ENCODE peak calls at places on chromosomes 16 and 17, in nine cellular contexts. One of them, this sample, is unnamed.

GRCh38 chr17:81401727-81402529 is 6.7 kb downstream of the BAHCC1 start:
- DNase-seq in adrenal gland: no peak
- DNase-seq in suprapubic skin: no peak
- DNase-seq in heart left ventricle: no peak
- DNase-seq in prostate gland: no peak
- DNase-seq in breast epithelium: no peak
- DNase-seq in tibial nerve: no peak
- DNase-seq in A549: peak
- DNase-seq in spleen: no peak
- DNase-seq in this sample: no peak

GRCh38 chr17:69335018-69335417 is 8.1 kb upstream of the ABCA5 start:
- DNase-seq in adrenal gland: no peak
- DNase-seq in suprapubic skin: no peak
- DNase-seq in heart left ventricle: no peak
- DNase-seq in prostate gland: no peak
- DNase-seq in breast epithelium: no peak
- DNase-seq in tibial nerve: no peak
- DNase-seq in A549: peak
- DNase-seq in spleen: no peak
- DNase-seq in this sample: no peak

GRCh38 chr17:35778641-35779196 is 16.7 kb downstream of the MMP28 start:
- DNase-seq in adrenal gland: no peak
- DNase-seq in suprapubic skin: no peak
- DNase-seq in heart left ventricle: no peak
- DNase-seq in prostate gland: no peak
- DNase-seq in breast epithelium: no peak
- DNase-seq in tibial nerve: no peak
- DNase-seq in A549: no peak
- DNase-seq in spleen: no peak
- DNase-seq in this sample: no peak

GRCh38 chr16:54156349-54156748 is 130.2 kb downstream of the IRX3 start:
- DNase-seq in adrenal gland: no peak
- DNase-seq in suprapubic skin: no peak
- DNase-seq in heart left ventricle: no peak
- DNase-seq in prostate gland: no peak
- DNase-seq in breast epithelium: no peak
- DNase-seq in tibial nerve: no peak
- DNase-seq in A549: no peak
- DNase-seq in spleen: no peak
- DNase-seq in this sample: no peak

GRCh38 chr17:82931696-82932060 is 91.9 kb upstream of the ZNF750 start:
- DNase-seq in adrenal gland: no peak
- DNase-seq in suprapubic skin: no peak
- DNase-seq in heart left ventricle: peak
- DNase-seq in prostate gland: no peak
- DNase-seq in breast epithelium: peak
- DNase-seq in tibial nerve: peak
- DNase-seq in A549: no peak
- DNase-seq in spleen: no peak
- DNase-seq in this sample: no peak

GRCh38 chr16:89691986-89692569 is 5.6 kb downstream of the CDK10 start:
- DNase-seq in adrenal gland: no peak
- DNase-seq in suprapubic skin: no peak
- DNase-seq in heart left ventricle: no peak
- DNase-seq in prostate gland: no peak
- DNase-seq in breast epithelium: no peak
- DNase-seq in tibial nerve: no peak
- DNase-seq in A549: no peak
- DNase-seq in spleen: peak
- DNase-seq in this sample: no peak

GRCh38 chr16:27322858-27323780 is 9.3 kb downstream of the IL4R start:
- DNase-seq in adrenal gland: no peak
- DNase-seq in suprapubic skin: no peak
- DNase-seq in heart left ventricle: no peak
- DNase-seq in prostate gland: no peak
- DNase-seq in breast epithelium: peak
- DNase-seq in tibial nerve: no peak
- DNase-seq in A549: no peak
- DNase-seq in spleen: peak
- DNase-seq in this sample: no peak

GRCh38 chr17:75626496-75627038 is 6.7 kb upstream of the SMIM5 start:
- DNase-seq in adrenal gland: no peak
- DNase-seq in suprapubic skin: no peak
- DNase-seq in heart left ventricle: no peak
- DNase-seq in prostate gland: no peak
- DNase-seq in breast epithelium: no peak
- DNase-seq in tibial nerve: no peak
- DNase-seq in A549: no peak
- DNase-seq in spleen: no peak
- DNase-seq in this sample: no peak

GRCh38 chr16:1324286-1324826 is 9.1 kb upstream of the BAIAP3 start:
- DNase-seq in adrenal gland: no peak
- DNase-seq in suprapubic skin: no peak
- DNase-seq in heart left ventricle: no peak
- DNase-seq in prostate gland: no peak
- DNase-seq in breast epithelium: no peak
- DNase-seq in tibial nerve: no peak
- DNase-seq in A549: no peak
- DNase-seq in spleen: no peak
- DNase-seq in this sample: no peak

GRCh38 chr16:1326946-1327618 is 6.4 kb upstream of the BAIAP3 start:
- DNase-seq in adrenal gland: no peak
- DNase-seq in suprapubic skin: no peak
- DNase-seq in heart left ventricle: no peak
- DNase-seq in prostate gland: no peak
- DNase-seq in breast epithelium: no peak
- DNase-seq in tibial nerve: no peak
- DNase-seq in A549: no peak
- DNase-seq in spleen: no peak
- DNase-seq in this sample: no peak

GRCh38 chr16:1326380-1326779 is 7.1 kb upstream of the BAIAP3 start:
- DNase-seq in adrenal gland: no peak
- DNase-seq in suprapubic skin: no peak
- DNase-seq in heart left ventricle: no peak
- DNase-seq in prostate gland: no peak
- DNase-seq in breast epithelium: no peak
- DNase-seq in tibial nerve: no peak
- DNase-seq in A549: no peak
- DNase-seq in spleen: no peak
- DNase-seq in this sample: no peak

GRCh38 chr16:1325261-1325660 is 8.2 kb upstream of the BAIAP3 start:
- DNase-seq in adrenal gland: no peak
- DNase-seq in suprapubic skin: no peak
- DNase-seq in heart left ventricle: no peak
- DNase-seq in prostate gland: no peak
- DNase-seq in breast epithelium: no peak
- DNase-seq in tibial nerve: no peak
- DNase-seq in A549: no peak
- DNase-seq in spleen: no peak
- DNase-seq in this sample: no peak

GRCh38 chr16:1325673-1326371 is 7.6 kb upstream of the BAIAP3 start:
- DNase-seq in adrenal gland: no peak
- DNase-seq in suprapubic skin: no peak
- DNase-seq in heart left ventricle: no peak
- DNase-seq in prostate gland: no peak
- DNase-seq in breast epithelium: no peak
- DNase-seq in tibial nerve: no peak
- DNase-seq in A549: no peak
- DNase-seq in spleen: no peak
- DNase-seq in this sample: no peak
- TF ChIP-seq POLR2A in adrenal gland: no peak
- TF ChIP-seq POLR2A in suprapubic skin: no peak
- TF ChIP-seq POLR2A in heart left ventricle: no peak
- TF ChIP-seq POLR2A in prostate gland: no peak
- TF ChIP-seq POLR2A in breast epithelium: no peak
- TF ChIP-seq POLR2A in tibial nerve: no peak
- TF ChIP-seq POLR2A in A549: no peak
- TF ChIP-seq POLR2A in spleen: no peak
- TF ChIP-seq POLR2A in this sample: no peak

DNA sequence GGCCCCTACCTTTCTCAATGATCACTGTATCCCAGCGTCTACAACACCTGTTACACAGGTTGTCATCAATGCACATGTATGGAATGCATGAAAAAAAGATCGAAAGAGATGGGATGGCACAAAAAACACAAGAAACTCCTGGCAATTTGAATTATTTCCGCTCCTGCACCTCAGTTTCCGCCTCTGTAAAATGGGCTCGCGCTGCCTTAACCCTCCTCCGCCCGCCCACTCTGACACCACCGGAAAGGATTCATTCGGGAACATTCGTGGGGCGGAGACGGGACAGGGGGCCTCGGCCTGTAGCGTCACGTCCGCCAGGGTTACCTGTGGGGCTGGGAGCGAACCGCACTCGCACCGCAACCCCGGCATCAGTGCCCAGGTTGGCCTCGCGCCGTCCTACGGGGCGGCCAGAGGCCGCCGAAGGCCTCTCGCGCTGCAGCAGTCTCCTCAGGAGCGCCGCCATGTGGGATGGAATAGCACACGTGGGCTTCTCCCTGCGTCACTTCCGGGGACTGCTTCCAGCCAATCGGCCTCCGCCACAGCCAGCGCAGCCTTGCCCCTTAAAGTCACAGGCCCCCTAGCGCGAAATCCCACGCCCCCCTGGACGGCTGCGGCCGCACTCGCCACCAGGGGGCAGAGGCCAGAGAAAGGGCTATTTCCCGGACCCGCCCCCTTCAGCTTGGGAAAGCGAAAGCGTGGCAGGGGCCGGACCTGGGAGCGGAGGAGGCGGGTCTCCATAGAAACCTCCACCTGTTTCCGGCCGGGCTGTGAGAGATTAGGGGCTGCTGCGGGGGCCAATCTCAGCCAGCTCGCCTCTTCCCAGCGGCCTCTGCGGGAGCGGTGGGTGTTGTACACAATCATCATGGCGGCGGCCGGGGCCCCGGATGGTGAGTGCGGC is at the start of the genes EARS2 and UBFD1:
- DNase-seq in adrenal gland: peak
- DNase-seq in suprapubic skin: peak
- DNase-seq in heart left ventricle: peak
- DNase-seq in prostate gland: peak
- DNase-seq in breast epithelium: peak
- DNase-seq in tibial nerve: peak
- DNase-seq in A549: peak
- DNase-seq in spleen: peak
- DNase-seq in this sample: peak
- TF ChIP-seq POLR2A in adrenal gland: no peak
- TF ChIP-seq POLR2A in suprapubic skin: no peak
- TF ChIP-seq POLR2A in heart left ventricle: peak
- TF ChIP-seq POLR2A in prostate gland: peak
- TF ChIP-seq POLR2A in breast epithelium: no peak
- TF ChIP-seq POLR2A in tibial nerve: no peak
- TF ChIP-seq POLR2A in A549: peak
- TF ChIP-seq POLR2A in spleen: no peak
- TF ChIP-seq POLR2A in this sample: peak

GRCh38 chr16:75246504-75247205 is 4.8 kb downstream of the BCAR1 start:
- DNase-seq in adrenal gland: no peak
- DNase-seq in suprapubic skin: no peak
- DNase-seq in heart left ventricle: no peak
- DNase-seq in prostate gland: no peak
- DNase-seq in breast epithelium: no peak
- DNase-seq in tibial nerve: no peak
- DNase-seq in A549: no peak
- DNase-seq in spleen: no peak
- DNase-seq in this sample: no peak

GRCh38 chr16:75249441-75249840 is 2.0 kb downstream of the BCAR1 start:
- DNase-seq in adrenal gland: no peak
- DNase-seq in suprapubic skin: no peak
- DNase-seq in heart left ventricle: no peak
- DNase-seq in prostate gland: no peak
- DNase-seq in breast epithelium: no peak
- DNase-seq in tibial nerve: no peak
- DNase-seq in A549: no peak
- DNase-seq in spleen: no peak
- DNase-seq in this sample: no peak

GRCh38 chr16:75247249-75247648 is 4.2 kb downstream of the BCAR1 start:
- DNase-seq in adrenal gland: no peak
- DNase-seq in suprapubic skin: no peak
- DNase-seq in heart left ventricle: no peak
- DNase-seq in prostate gland: no peak
- DNase-seq in breast epithelium: no peak
- DNase-seq in tibial nerve: no peak
- DNase-seq in A549: no peak
- DNase-seq in spleen: no peak
- DNase-seq in this sample: no peak

GRCh38 chr16:75248536-75249380 is 2.7 kb downstream of the BCAR1 start:
- DNase-seq in adrenal gland: no peak
- DNase-seq in suprapubic skin: no peak
- DNase-seq in heart left ventricle: no peak
- DNase-seq in prostate gland: no peak
- DNase-seq in breast epithelium: no peak
- DNase-seq in tibial nerve: no peak
- DNase-seq in A549: no peak
- DNase-seq in spleen: no peak
- DNase-seq in this sample: no peak

DNA sequence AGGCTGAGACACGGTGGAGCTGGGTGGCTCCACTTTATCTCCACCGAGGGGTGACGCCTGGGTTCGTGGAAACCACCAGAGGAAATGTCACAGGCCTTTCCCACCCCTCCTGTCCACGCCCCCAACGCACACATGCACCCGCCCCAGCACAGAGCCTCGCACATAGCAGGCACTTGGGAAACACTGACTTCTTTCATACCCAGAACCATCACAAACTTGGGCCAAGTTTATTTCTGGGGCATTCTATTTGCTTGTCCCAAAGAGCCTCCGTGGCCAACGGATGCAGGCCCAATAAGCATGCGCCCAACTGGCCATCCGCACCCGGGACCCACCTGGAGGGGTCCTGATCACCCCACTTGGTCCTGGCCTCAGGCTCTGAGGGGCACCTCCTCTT is 3.3 kb downstream of the BCAR1 start:
- DNase-seq in adrenal gland: no peak
- DNase-seq in suprapubic skin: no peak
- DNase-seq in heart left ventricle: no peak
- DNase-seq in prostate gland: no peak
- DNase-seq in breast epithelium: no peak
- DNase-seq in tibial nerve: no peak
- DNase-seq in A549: no peak
- DNase-seq in spleen: no peak
- DNase-seq in this sample: no peak
- TF ChIP-seq POLR2A in adrenal gland: no peak
- TF ChIP-seq POLR2A in suprapubic skin: no peak
- TF ChIP-seq POLR2A in heart left ventricle: no peak
- TF ChIP-seq POLR2A in prostate gland: no peak
- TF ChIP-seq POLR2A in breast epithelium: no peak
- TF ChIP-seq POLR2A in tibial nerve: no peak
- TF ChIP-seq POLR2A in A549: no peak
- TF ChIP-seq POLR2A in spleen: no peak
- TF ChIP-seq POLR2A in this sample: no peak

DNA sequence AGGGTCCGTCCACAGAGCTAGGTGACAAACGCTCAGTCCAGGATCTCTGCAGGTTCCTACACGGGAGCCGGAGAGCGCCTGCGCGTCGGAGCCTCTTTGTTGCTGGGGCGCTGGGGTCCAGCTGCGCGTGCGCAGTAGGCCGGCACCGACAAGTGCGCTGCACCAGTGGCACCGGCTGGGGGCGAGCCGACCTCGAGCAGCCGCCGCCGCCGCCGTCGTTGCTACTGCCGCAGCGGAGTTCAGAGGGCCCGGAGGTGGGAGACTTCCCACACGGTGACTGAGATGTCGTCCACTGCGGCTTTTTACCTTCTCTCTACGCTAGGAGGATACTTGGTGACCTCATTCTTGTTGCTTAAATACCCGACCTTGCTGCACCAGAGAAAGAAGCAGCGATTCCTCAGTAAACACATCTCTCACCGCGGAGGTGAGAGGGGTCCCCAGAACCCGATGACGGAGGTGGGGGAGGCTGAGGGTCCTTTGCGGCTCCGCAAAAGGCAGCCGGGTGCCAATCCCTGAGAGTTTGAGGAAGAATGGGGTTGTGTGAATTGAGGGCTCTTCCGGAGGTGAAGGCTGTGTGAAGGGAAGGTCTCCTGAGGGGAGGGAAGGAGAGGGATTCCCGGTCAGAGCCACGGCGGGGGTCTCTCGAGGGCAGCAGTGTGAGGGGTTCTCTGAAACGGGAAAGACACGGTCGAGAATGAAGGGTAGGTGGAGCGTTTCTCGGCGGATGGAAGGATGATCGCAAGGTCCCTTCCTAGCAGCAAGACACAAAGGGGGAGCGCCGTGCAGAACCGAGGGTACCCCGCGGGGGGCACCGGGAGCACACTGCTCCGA is at the start of gene GDPD1:
- DNase-seq in adrenal gland: peak
- DNase-seq in suprapubic skin: peak
- DNase-seq in heart left ventricle: peak
- DNase-seq in prostate gland: peak
- DNase-seq in breast epithelium: peak
- DNase-seq in tibial nerve: peak
- DNase-seq in A549: peak
- DNase-seq in spleen: peak
- DNase-seq in this sample: peak
- TF ChIP-seq POLR2A in adrenal gland: peak
- TF ChIP-seq POLR2A in suprapubic skin: no peak
- TF ChIP-seq POLR2A in heart left ventricle: peak
- TF ChIP-seq POLR2A in prostate gland: no peak
- TF ChIP-seq POLR2A in breast epithelium: no peak
- TF ChIP-seq POLR2A in tibial nerve: no peak
- TF ChIP-seq POLR2A in A549: peak
- TF ChIP-seq POLR2A in spleen: no peak
- TF ChIP-seq POLR2A in this sample: no peak

This sample was measured in H54.